ENCODE peak calls at places on chromosomes 12 and 14, in five cellular contexts. V is NT2/D1, M is HepG2, P is H1, E is GM12878. Q is an unnamed sample.

GRCh38 chr14:75254901-75255300 is 23.7 kb upstream of the FOS start:
- DNase-seq in P (no peak), E (no peak), M (no peak), V (no peak), Q (no peak)

GRCh38 chr14:83300454-83301064 is 1766.9 kb upstream of the SEL1L start:
- DNase-seq in V (no peak), E (no peak), M (peak; percentile 12), P (no peak), Q (peak; percentile 6)

GRCh38 chr14:74257988-74258704 is 18.9 kb downstream of the VSX2 start:
- DNase-seq in M (no peak), E (no peak), P (no peak), V (no peak), Q (no peak)

GRCh38 chr12:104784592-104784991 is 173.5 kb downstream of the SLC41A2 start:
- DNase-seq in M (no peak), V (no peak), E (no peak), P (no peak), Q (no peak)

GRCh38 chr12:42967850-42968249 is 378.3 kb upstream of the PRICKLE1 start:
- DNase-seq in E (no peak), V (no peak), M (no peak), P (no peak), Q (no peak)

GRCh38 chr12:93060071-93060665 is 131.1 kb upstream of the EEA1 start:
- DNase-seq in M (no peak), E (peak; percentile 57), P (no peak), V (no peak), Q (no peak)

GRCh38 chr14:23352506-23353432 is at the start of gene SLC22A17:
- DNase-seq in V (peak; percentile 78), P (peak; percentile 86), E (no peak), M (peak; percentile 45), Q (peak; percentile 74)

GRCh38 chr12:112847708-112848337 is 56.3 kb downstream of the RPH3A start:
- DNase-seq in E (no peak), M (no peak), V (no peak), P (no peak), Q (no peak)

GRCh38 chr14:104975481-104976197 is 2.5 kb downstream of the AHNAK2 start:
- DNase-seq in E (no peak), P (no peak), V (no peak), M (no peak), Q (no peak)

GRCh38 chr12:90690120-90690519 is 264.9 kb downstream of the CCER1 start:
- DNase-seq in M (no peak), E (no peak), P (no peak), V (no peak), Q (no peak)

GRCh38 chr12:120640840-120641833 is 711 bp downstream of the CABP1 start:
- DNase-seq in V (peak; percentile 79), M (peak; percentile 22), E (no peak), P (peak; percentile 88), Q (peak; percentile 66)

GRCh38 chr12:30691122-30691879 is 4.4 kb downstream of the IPO8 start:
- DNase-seq in V (no peak), P (no peak), E (no peak), M (peak; percentile 41), Q (peak; percentile 17)

GRCh38 chr12:5262450-5262849 is 169.5 kb upstream of the NTF3 start:
- DNase-seq in P (no peak), M (no peak), E (no peak), V (no peak), Q (no peak)

GRCh38 chr12:126055521-126055920 is 990.3 kb downstream of the AACS start:
- DNase-seq in E (no peak), M (no peak), V (no peak), P (no peak), Q (no peak)

GRCh38 chr12:15752780-15753179 is 36.4 kb downstream of the EPS8 start:
- DNase-seq in V (no peak), E (no peak), M (no peak), P (no peak), Q (no peak)

GRCh38 chr12:130441771-130442760 is 104.4 kb downstream of the PIWIL1 start:
- DNase-seq in E (no peak), P (no peak), M (no peak), V (no peak), Q (no peak)

GRCh38 chr12:93010461-93010860 is 81.4 kb upstream of the EEA1 start:
- DNase-seq in E (no peak), M (no peak), P (no peak), V (no peak), Q (no peak)

GRCh38 chr12:12684375-12685106 is 11.4 kb downstream of the GPR19 start:
- DNase-seq in E (no peak), V (peak; percentile 100), M (peak; percentile 13), P (peak; percentile 80), Q (no peak)

GRCh38 chr12:38664661-38665269 is 240.6 kb downstream of the CPNE8 start:
- DNase-seq in P (no peak), V (peak; percentile 36), M (peak; percentile 16), E (peak; percentile 15), Q (peak; percentile 10)

GRCh38 chr14:22243971-22244581 is 344.9 kb downstream of the DAD1 start:
- DNase-seq in P (no peak), E (no peak), M (no peak), V (no peak), Q (no peak)

GRCh38 chr12:86264451-86265328 is 8.5 kb upstream of the MGAT4C start:
- DNase-seq in V (no peak), M (no peak), E (no peak), P (peak; percentile 69), Q (no peak)

DNA sequence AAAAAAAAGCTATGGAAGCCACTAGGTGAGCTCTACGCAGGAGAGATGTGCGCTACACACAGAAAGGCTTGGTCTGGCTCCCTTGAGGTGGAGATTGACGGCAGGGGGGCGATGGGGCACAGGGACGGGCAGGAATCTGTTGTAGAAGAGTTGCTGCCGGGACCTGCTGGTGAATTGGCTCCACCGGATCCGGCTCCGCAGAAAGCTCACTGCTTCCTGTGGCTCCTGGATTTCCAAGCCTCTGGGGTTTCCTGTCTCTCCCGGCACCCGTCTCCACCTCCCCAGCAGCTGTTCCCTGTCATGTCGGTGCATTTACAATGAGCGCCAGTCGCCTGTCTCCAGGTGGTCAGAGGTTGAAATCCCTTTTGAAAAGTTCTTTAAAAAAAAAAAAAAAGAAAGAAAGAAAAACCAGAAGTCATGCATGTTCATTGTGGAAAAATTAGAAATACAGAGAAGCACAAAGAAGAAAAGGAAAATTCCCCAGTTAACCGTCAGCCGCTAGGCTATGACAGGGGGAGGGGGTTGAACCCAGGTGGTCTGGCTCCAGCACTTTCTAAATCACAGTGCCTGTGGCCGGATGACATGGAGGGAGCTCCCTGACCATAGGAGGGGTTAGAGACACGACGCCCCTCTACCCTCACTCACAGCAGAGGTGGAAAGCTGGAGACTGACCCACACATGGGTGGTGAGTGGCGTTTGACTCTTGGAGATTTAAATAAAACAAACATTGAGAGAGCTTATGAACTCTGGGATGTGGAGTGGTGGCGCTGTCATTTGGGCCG is 20.8 kb downstream of the FAM222A start:
- DNase-seq in P (peak; percentile 63), M (no peak), V (peak; percentile 51), E (no peak), Q (no peak)
- TF ChIP-seq SUZ12 in P (no peak), M (no peak), V (no peak), E (no peak), Q (no peak)

GRCh38 chr14:53192023-53192422 is 38.9 kb upstream of the DDHD1 start:
- DNase-seq in V (no peak), P (no peak), M (no peak), E (no peak), Q (no peak)

GRCh38 chr14:53187921-53188463 is 34.9 kb upstream of the DDHD1 start:
- DNase-seq in E (no peak), P (no peak), V (no peak), M (no peak), Q (no peak)

GRCh38 chr14:53186532-53186931 is 33.4 kb upstream of the DDHD1 start:
- DNase-seq in E (no peak), V (no peak), P (no peak), M (no peak), Q (no peak)

GRCh38 chr14:53193193-53193592 is 40.1 kb upstream of the DDHD1 start:
- DNase-seq in P (no peak), M (no peak), V (no peak), E (no peak), Q (no peak)

DNA sequence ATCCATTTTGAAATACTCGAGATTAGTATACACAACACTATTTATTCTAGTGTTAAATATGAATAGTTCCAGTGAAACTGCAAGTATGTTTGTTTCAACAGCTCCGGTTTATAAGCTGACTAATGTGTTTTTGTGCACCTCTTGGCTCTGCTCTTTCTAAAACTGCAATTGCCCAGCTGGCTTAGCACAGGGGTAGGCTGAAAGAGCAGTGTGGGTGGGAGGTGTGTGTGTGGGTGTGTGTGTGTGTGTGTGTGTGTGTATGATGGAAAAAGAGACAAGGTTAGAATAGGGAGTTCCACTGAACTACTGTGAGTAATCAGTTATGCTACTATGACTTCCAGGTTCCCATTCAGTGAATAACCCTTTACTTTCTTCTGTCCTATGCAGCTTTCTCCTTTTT is 37.8 kb upstream of the DDHD1 start:
- DNase-seq in M (no peak), P (no peak), E (no peak), V (no peak), Q (no peak)
- TF ChIP-seq SUZ12 in M (no peak), P (no peak), E (no peak), V (no peak), Q (no peak)

GRCh38 chr12:47868552-47869031 is 36.2 kb downstream of the VDR start:
- DNase-seq in M (no peak), P (no peak), E (peak; percentile 76), V (no peak), Q (no peak)

GRCh38 chr12:47868041-47868440 is 36.8 kb downstream of the VDR start:
- DNase-seq in V (no peak), E (no peak), M (no peak), P (no peak), Q (no peak)

GRCh38 chr12:47864646-47865235 is 40.1 kb downstream of the VDR start:
- DNase-seq in P (no peak), E (no peak), M (no peak), V (no peak), Q (no peak)

GRCh38 chr12:47870175-47870781 is 34.5 kb downstream of the VDR start:
- DNase-seq in P (peak; percentile 56), M (peak; percentile 54), E (peak; percentile 43), V (peak; percentile 35), Q (peak; percentile 55)

DNA sequence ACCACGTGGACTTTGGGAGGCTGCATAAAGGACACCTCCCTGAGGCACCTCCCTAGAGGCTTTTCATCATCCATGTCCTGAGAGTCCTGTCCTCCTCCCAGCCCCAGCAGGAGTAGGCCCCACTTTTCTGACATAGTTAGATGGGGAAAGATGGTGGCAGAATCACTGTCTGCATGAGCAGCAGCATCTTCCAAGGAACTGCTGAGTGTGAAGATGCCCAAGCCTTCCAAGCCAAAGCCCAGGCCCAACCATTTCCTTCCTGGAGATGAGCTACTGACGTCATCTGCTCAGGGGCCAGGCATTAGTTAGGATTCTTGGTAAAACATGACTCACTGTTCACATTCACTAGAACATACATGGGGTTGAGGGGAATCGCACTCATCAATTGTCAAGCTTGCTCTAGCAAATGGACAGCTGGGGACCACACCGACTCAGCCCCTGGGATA is 37.3 kb downstream of the VDR start:
- DNase-seq in V (no peak), P (no peak), E (no peak), M (no peak), Q (no peak)
- TF ChIP-seq SUZ12 in V (no peak), P (no peak), E (no peak), M (no peak), Q (no peak)

DNA sequence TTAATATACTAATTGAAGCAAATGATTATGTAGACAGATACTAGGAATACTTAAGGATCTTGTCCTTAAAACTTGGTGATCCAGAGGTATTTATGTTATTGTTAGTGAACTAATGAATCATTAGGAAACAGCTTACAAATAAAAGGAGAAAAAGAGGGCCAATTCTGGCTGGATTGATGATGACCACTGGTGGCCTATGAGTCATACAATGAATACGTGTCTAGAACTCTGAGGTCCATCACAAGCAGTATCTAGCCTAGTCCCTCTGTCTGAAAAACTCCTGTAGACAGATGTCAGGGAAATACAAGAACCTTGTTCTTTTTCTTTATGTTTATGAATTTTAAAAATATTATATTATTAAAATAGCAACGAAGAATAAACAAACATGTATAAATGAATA is 51.7 kb upstream of the RTL1 start:
- DNase-seq in P (no peak), V (no peak), M (no peak), E (no peak), Q (no peak)
- TF ChIP-seq SUZ12 in P (no peak), V (no peak), M (no peak), E (no peak), Q (no peak)

Q was measured in HEK293T.